ENCODE peak calls at places on chromosome 2, in eight cellular contexts. One of them, this sample, is unnamed.

GRCh38 chr2:215461836-215462532 is 26.1 kb upstream of the FN1 start:
- DNase-seq in C1 segment of cervical spinal cord: no peak
- DNase-seq in DMS53: no peak
- DNase-seq in AG08395: no peak
- DNase-seq in amniotic stem cell: no peak
- DNase-seq in H54: no peak
- DNase-seq in NCI-H1694: no peak
- DNase-seq in GM12878: no peak
- DNase-seq in this sample: no peak

GRCh38 chr2:200618051-200618419 is 32.2 kb downstream of the AOX1 start:
- DNase-seq in C1 segment of cervical spinal cord: no peak
- DNase-seq in DMS53: no peak
- DNase-seq in AG08395: no peak
- DNase-seq in amniotic stem cell: no peak
- DNase-seq in H54: no peak
- DNase-seq in NCI-H1694: no peak
- DNase-seq in GM12878: no peak
- DNase-seq in this sample: no peak

GRCh38 chr2:26629751-26630150 is 11.4 kb downstream of the CIB4 start:
- DNase-seq in C1 segment of cervical spinal cord: no peak
- DNase-seq in DMS53: no peak
- DNase-seq in AG08395: no peak
- DNase-seq in amniotic stem cell: no peak
- DNase-seq in H54: no peak
- DNase-seq in NCI-H1694: no peak
- DNase-seq in GM12878: no peak
- DNase-seq in this sample: no peak

GRCh38 chr2:174516495-174517378 is 29.9 kb upstream of the GPR155 start:
- DNase-seq in C1 segment of cervical spinal cord: no peak
- DNase-seq in DMS53: no peak
- DNase-seq in AG08395: no peak
- DNase-seq in amniotic stem cell: no peak
- DNase-seq in H54: no peak
- DNase-seq in NCI-H1694: no peak
- DNase-seq in GM12878: no peak
- DNase-seq in this sample: no peak

GRCh38 chr2:88452980-88453582 is 588 bp upstream of the FOXI3 start:
- DNase-seq in C1 segment of cervical spinal cord: no peak
- DNase-seq in DMS53: peak
- DNase-seq in AG08395: no peak
- DNase-seq in amniotic stem cell: no peak
- DNase-seq in H54: no peak
- DNase-seq in NCI-H1694: no peak
- DNase-seq in GM12878: no peak
- DNase-seq in this sample: no peak

GRCh38 chr2:191832668-191833067 is 14.2 kb downstream of the CAVIN2 start:
- DNase-seq in C1 segment of cervical spinal cord: no peak
- DNase-seq in DMS53: no peak
- DNase-seq in AG08395: no peak
- DNase-seq in amniotic stem cell: no peak
- DNase-seq in H54: no peak
- DNase-seq in NCI-H1694: no peak
- DNase-seq in GM12878: no peak
- DNase-seq in this sample: no peak

GRCh38 chr2:184906709-184907108 is 308.4 kb downstream of the ZNF804A start:
- DNase-seq in C1 segment of cervical spinal cord: no peak
- DNase-seq in DMS53: no peak
- DNase-seq in AG08395: no peak
- DNase-seq in amniotic stem cell: no peak
- DNase-seq in H54: no peak
- DNase-seq in NCI-H1694: no peak
- DNase-seq in GM12878: no peak
- DNase-seq in this sample: no peak

GRCh38 chr2:143429932-143430331 is 300.7 kb downstream of the ARHGAP15 start:
- DNase-seq in C1 segment of cervical spinal cord: no peak
- DNase-seq in DMS53: no peak
- DNase-seq in AG08395: no peak
- DNase-seq in amniotic stem cell: no peak
- DNase-seq in H54: no peak
- DNase-seq in NCI-H1694: no peak
- DNase-seq in GM12878: no peak
- DNase-seq in this sample: no peak

GRCh38 chr2:189542145-189542882 is 38.3 kb downstream of the SLC40A1 start:
- DNase-seq in C1 segment of cervical spinal cord: no peak
- DNase-seq in DMS53: peak
- DNase-seq in AG08395: no peak
- DNase-seq in amniotic stem cell: no peak
- DNase-seq in H54: no peak
- DNase-seq in NCI-H1694: no peak
- DNase-seq in GM12878: no peak
- DNase-seq in this sample: no peak

This sample was measured in gastrocnemius medialis.